ENCODE peak calls at places on chromosomes 6 and 20, in eight cellular contexts. E, S, Z, B, J, N, P and I are unnamed samples.

GRCh38 chr6:170224694-170225660 is 65.9 kb downstream of the DLL1 start:
- DNase-seq in P (peak; percentile 5), S (peak; percentile 43), J (no peak), B (peak; percentile 44), N (no peak), Z (peak; percentile 23), E (no peak), I (no peak)

GRCh38 chr6:139099984-139100383 is 34.9 kb upstream of the HECA start:
- DNase-seq in P (no peak), Z (no peak), B (no peak), S (no peak), N (no peak), J (no peak), E (no peak), I (no peak)

GRCh38 chr20:41135187-41135887 is 2.0 kb upstream of the PLCG1 start:
- DNase-seq in P (peak; percentile 52), N (no peak), J (no peak), S (peak; percentile 82), E (no peak), B (peak; percentile 14), Z (no peak), I (no peak)

GRCh38 chr20:45358282-45359068 is 4.5 kb upstream of the SYS1 start:
- DNase-seq in N (peak; percentile 90), E (peak; percentile 74), J (peak; percentile 71), B (peak; percentile 73), P (peak; percentile 85), S (peak; percentile 76), Z (peak; percentile 60), I (peak; percentile 52)

GRCh38 chr6:32082951-32083350 is 26.2 kb downstream of the TNXB start:
- DNase-seq in E (peak; percentile 76), P (peak; percentile 82), Z (peak; percentile 35), S (peak; percentile 67), B (no peak), N (peak; percentile 45), J (no peak), I (no peak)

GRCh38 chr6:124812067-124812466 is 150.2 kb upstream of the RNF217 start:
- DNase-seq in E (no peak), Z (no peak), S (no peak), P (no peak), B (no peak), N (no peak), J (no peak), I (no peak)

GRCh38 chr20:53238121-53238660 is 266.0 kb downstream of the TSHZ2 start:
- DNase-seq in B (no peak), N (no peak), Z (no peak), S (no peak), P (no peak), E (no peak), J (no peak), I (no peak)

GRCh38 chr6:116467514-116467913 is 6.3 kb downstream of the CALHM6 start:
- DNase-seq in S (no peak), E (no peak), J (no peak), N (no peak), P (no peak), Z (no peak), B (no peak), I (no peak)

GRCh38 chr6:15675537-15676170 is 12.8 kb upstream of the DTNBP1 start:
- DNase-seq in Z (no peak), E (no peak), S (no peak), P (no peak), B (no peak), J (no peak), N (no peak), I (no peak)

GRCh38 chr6:117555882-117556498 is 46.3 kb downstream of the GOPC start:
- DNase-seq in Z (peak; percentile 55), S (peak; percentile 78), P (peak; percentile 74), N (peak; percentile 43), J (no peak), E (peak; percentile 52), B (peak; percentile 31), I (no peak)

GRCh38 chr6:85186546-85187170 is 263.2 kb upstream of the NT5E start:
- DNase-seq in B (peak; percentile 15), P (peak; percentile 71), Z (peak; percentile 25), J (no peak), E (peak; percentile 5), N (no peak), S (no peak), I (no peak)

GRCh38 chr6:124961784-124962611 is at the start of gene RNF217:
- DNase-seq in E (peak; percentile 77), Z (peak; percentile 75), P (peak; percentile 83), B (peak; percentile 76), S (peak; percentile 68), N (peak; percentile 63), J (peak; percentile 68), I (peak; percentile 34)

GRCh38 chr20:19757487-19757972 is 528 bp upstream of the RIN2 start:
- DNase-seq in S (peak; percentile 76), B (peak; percentile 70), J (peak; percentile 40), N (peak; percentile 77), E (peak; percentile 74), P (peak; percentile 91), Z (peak; percentile 66), I (peak; percentile 31)

GRCh38 chr20:22729180-22729579 is 144.8 kb upstream of the FOXA2 start:
- DNase-seq in Z (no peak), B (no peak), N (no peak), J (no peak), E (no peak), P (no peak), S (no peak), I (no peak)

GRCh38 chr6:53520320-53520928 is 24.5 kb downstream of the GCLC start:
- DNase-seq in E (no peak), N (no peak), B (no peak), S (no peak), J (no peak), P (no peak), Z (no peak), I (no peak)

GRCh38 chr6:28922841-28923317 is 906 bp downstream of the TRIM27 start:
- DNase-seq in P (peak; percentile 63), Z (peak; percentile 40), S (no peak), E (peak; percentile 37), B (peak; percentile 31), J (peak; percentile 17), N (peak; percentile 58), I (no peak)

GRCh38 chr20:38673731-38674177 is 50.5 kb upstream of the SLC32A1 start:
- DNase-seq in S (no peak), N (no peak), J (peak; percentile 45), Z (no peak), B (no peak), E (no peak), P (peak; percentile 31), I (no peak)

GRCh38 chr6:152343735-152344360 is 293.3 kb downstream of the SYNE1 start:
- DNase-seq in E (no peak), B (no peak), Z (no peak), P (no peak), S (no peak), J (no peak), N (no peak), I (no peak)

GRCh38 chr6:40477246-40478126 is 109.7 kb downstream of the LRFN2 start:
- DNase-seq in S (peak; percentile 66), N (no peak), P (no peak), J (peak; percentile 30), E (no peak), Z (no peak), B (no peak), I (no peak)

GRCh38 chr6:104161960-104162669 is 697.6 kb downstream of the HACE1 start:
- DNase-seq in J (no peak), S (no peak), N (no peak), P (peak; percentile 78), E (no peak), Z (peak; percentile 68), B (no peak), I (no peak)

DNA sequence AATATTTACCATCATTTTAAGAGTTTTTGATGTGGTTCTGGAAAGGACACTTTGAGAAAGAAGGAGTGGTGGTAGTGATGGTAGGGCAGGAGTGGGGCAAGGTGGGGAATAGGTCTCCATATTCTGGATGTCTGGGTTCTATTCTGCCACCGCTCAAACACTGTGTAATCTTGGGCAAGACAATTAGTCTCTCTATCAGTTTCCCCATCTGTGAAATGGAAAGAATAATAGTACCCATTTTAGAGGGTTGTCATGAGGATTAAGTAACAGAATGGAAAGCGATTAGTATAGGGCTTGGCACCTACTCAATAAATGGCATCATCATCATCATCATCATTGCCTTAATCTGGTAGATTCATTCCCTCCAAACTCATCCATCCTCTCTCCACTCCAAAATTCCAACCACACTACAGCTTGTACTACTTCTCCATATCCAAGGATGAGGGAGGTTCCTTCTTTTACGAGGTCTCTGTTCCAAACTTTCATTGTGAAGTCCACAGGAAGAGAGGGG is 982 bp upstream of the GGT7 start:
- DNase-seq in E (no peak), B (no peak), Z (no peak), N (no peak), P (no peak), S (no peak), J (no peak), I (no peak)
- H3K4me3 ChIP-seq in E (peak overlapping the region; percentile 47), B (no peak overlapping the region), Z (no peak overlapping the region), N (no peak overlapping the region), P (peak overlapping the region; percentile 85), S (no peak overlapping the region), J (peak overlapping the region; percentile 90), I (no peak overlapping the region)

GRCh38 chr6:149558029-149558428 is 8.1 kb upstream of the GINM1 start:
- DNase-seq in N (no peak), Z (no peak), B (no peak), E (no peak), P (no peak), J (no peak), S (no peak), I (no peak)

GRCh38 chr6:149559389-149559788 is 6.8 kb upstream of the GINM1 start:
- DNase-seq in Z (no peak), P (no peak), N (no peak), J (no peak), B (no peak), E (no peak), S (no peak), I (no peak)

GRCh38 chr6:149563928-149564325 is 2.2 kb upstream of the GINM1 start:
- DNase-seq in E (no peak), S (no peak), Z (no peak), P (no peak), B (no peak), J (no peak), N (no peak), I (no peak)

GRCh38 chr6:149563203-149563927 is 2.8 kb upstream of the GINM1 start:
- DNase-seq in S (no peak), Z (peak; percentile 66), E (peak; percentile 88), B (peak; percentile 90), J (no peak), P (peak; percentile 87), N (no peak), I (peak; percentile 31)

GRCh38 chr6:149560736-149561135 is 5.4 kb upstream of the GINM1 start:
- DNase-seq in J (no peak), P (peak; percentile 44), B (no peak), Z (no peak), E (no peak), S (no peak), N (no peak), I (no peak)
- TF ChIP-seq CTCF in J (peak; percentile 38), P (peak; percentile 39), B (peak; percentile 16), Z (peak; percentile 57), E (peak; percentile 61), S (peak; percentile 35), N (no peak), I (peak; percentile 66)

GRCh38 chr20:58855506-58856314 is 3.2 kb downstream of the GNAS start:
- DNase-seq in B (no peak), N (no peak), E (no peak), S (no peak), Z (no peak), P (no peak), J (no peak), I (no peak)
- H3K4me3 ChIP-seq in B (no peak overlapping the region), N (no peak overlapping the region), E (no peak overlapping the region), S (no peak overlapping the region), Z (no peak overlapping the region), P (no peak overlapping the region), J (no peak overlapping the region), I (no peak overlapping the region)

GRCh38 chr6:158304254-158304653 is 8.0 kb upstream of the TULP4 start:
- DNase-seq in N (no peak), J (no peak), Z (no peak), B (no peak), P (no peak), E (no peak), S (no peak), I (no peak)
- TF ChIP-seq CTCF in N (no peak), J (no peak), Z (no peak), B (no peak), P (no peak), E (no peak), S (no peak), I (no peak)